ENCODE peak calls at places on chromosome 1, in ten cellular contexts. One of them, this sample, is unnamed.
A peak's percentile ranks its signal among the peaks of the same experiment; 100 is the strongest.

GRCh38 chr1:17558541-17558940 is 19.0 kb downstream of the ARHGEF10L start:
- DNase-seq in CD4-positive, CD25-positive, alpha-beta regulatory T cell: no peak
- DNase-seq in fibroblast of the aortic adventitia: no peak
- DNase-seq in lower lobe of right lung: no peak
- DNase-seq in A549: no peak
- DNase-seq in SK-N-SH: no peak
- DNase-seq in mesenchymal stem cell: no peak
- DNase-seq in choroid plexus epithelial cell: no peak
- DNase-seq in AG04450: no peak
- DNase-seq in upper lobe of right lung: no peak
- DNase-seq in this sample: no peak

GRCh38 chr1:203089001-203089650 is 3.3 kb upstream of the MYOG start:
- DNase-seq in AG04450: no peak
- DNase-seq in CD4-positive, CD25-positive, alpha-beta regulatory T cell: no peak
- DNase-seq in lower lobe of right lung: no peak
- DNase-seq in A549: no peak
- DNase-seq in SK-N-SH: no peak
- DNase-seq in mesenchymal stem cell: no peak
- DNase-seq in fibroblast of the aortic adventitia: no peak
- DNase-seq in choroid plexus epithelial cell: no peak
- DNase-seq in upper lobe of right lung: no peak
- DNase-seq in this sample: no peak

GRCh38 chr1:109687641-109688499 is at the start of gene GSTM1:
- DNase-seq in A549: no peak
- DNase-seq in fibroblast of the aortic adventitia: no peak
- DNase-seq in CD4-positive, CD25-positive, alpha-beta regulatory T cell: peak; percentile 80
- DNase-seq in lower lobe of right lung: no peak
- DNase-seq in AG04450: no peak
- DNase-seq in SK-N-SH: no peak
- DNase-seq in mesenchymal stem cell: peak; percentile 80
- DNase-seq in upper lobe of right lung: no peak
- DNase-seq in choroid plexus epithelial cell: no peak
- DNase-seq in this sample: peak; percentile 86

GRCh38 chr1:92291372-92291999 is 7.3 kb downstream of the GLMN start:
- DNase-seq in mesenchymal stem cell: peak; percentile 73
- DNase-seq in AG04450: peak; percentile 44
- DNase-seq in A549: peak; percentile 57
- DNase-seq in SK-N-SH: peak; percentile 49
- DNase-seq in fibroblast of the aortic adventitia: peak; percentile 79
- DNase-seq in CD4-positive, CD25-positive, alpha-beta regulatory T cell: peak; percentile 26
- DNase-seq in upper lobe of right lung: no peak
- DNase-seq in lower lobe of right lung: no peak
- DNase-seq in choroid plexus epithelial cell: peak; percentile 88
- DNase-seq in this sample: peak; percentile 52

GRCh38 chr1:1968767-1969504 is 34.6 kb downstream of the CFAP74 start:
- DNase-seq in AG04450: no peak
- DNase-seq in A549: peak; percentile 34
- DNase-seq in mesenchymal stem cell: no peak
- DNase-seq in CD4-positive, CD25-positive, alpha-beta regulatory T cell: no peak
- DNase-seq in lower lobe of right lung: no peak
- DNase-seq in SK-N-SH: no peak
- DNase-seq in choroid plexus epithelial cell: no peak
- DNase-seq in upper lobe of right lung: peak; percentile 62
- DNase-seq in fibroblast of the aortic adventitia: no peak
- DNase-seq in this sample: no peak

GRCh38 chr1:165853528-165854075 is 26.2 kb downstream of the UCK2 start:
- DNase-seq in mesenchymal stem cell: no peak
- DNase-seq in lower lobe of right lung: no peak
- DNase-seq in AG04450: no peak
- DNase-seq in fibroblast of the aortic adventitia: no peak
- DNase-seq in A549: no peak
- DNase-seq in CD4-positive, CD25-positive, alpha-beta regulatory T cell: no peak
- DNase-seq in SK-N-SH: no peak
- DNase-seq in upper lobe of right lung: no peak
- DNase-seq in choroid plexus epithelial cell: no peak
- DNase-seq in this sample: no peak

GRCh38 chr1:55718758-55719671 is 503.9 kb upstream of the USP24 start:
- DNase-seq in CD4-positive, CD25-positive, alpha-beta regulatory T cell: no peak
- DNase-seq in A549: peak; percentile 68
- DNase-seq in AG04450: peak; percentile 99
- DNase-seq in upper lobe of right lung: peak; percentile 57
- DNase-seq in mesenchymal stem cell: peak; percentile 99
- DNase-seq in SK-N-SH: no peak
- DNase-seq in fibroblast of the aortic adventitia: peak; percentile 100
- DNase-seq in lower lobe of right lung: no peak
- DNase-seq in choroid plexus epithelial cell: peak; percentile 100
- DNase-seq in this sample: peak; percentile 4

GRCh38 chr1:23167353-23168078 is 1.1 kb downstream of the LUZP1 start:
- DNase-seq in SK-N-SH: peak; percentile 88
- DNase-seq in choroid plexus epithelial cell: peak; percentile 97
- DNase-seq in lower lobe of right lung: peak; percentile 68
- DNase-seq in A549: no peak
- DNase-seq in AG04450: no peak
- DNase-seq in CD4-positive, CD25-positive, alpha-beta regulatory T cell: peak; percentile 29
- DNase-seq in mesenchymal stem cell: peak; percentile 83
- DNase-seq in upper lobe of right lung: peak; percentile 77
- DNase-seq in fibroblast of the aortic adventitia: peak; percentile 51
- DNase-seq in this sample: peak; percentile 69

GRCh38 chr1:221350091-221350490 is 391.8 kb downstream of the DUSP10 start:
- DNase-seq in SK-N-SH: no peak
- DNase-seq in upper lobe of right lung: no peak
- DNase-seq in choroid plexus epithelial cell: no peak
- DNase-seq in mesenchymal stem cell: no peak
- DNase-seq in fibroblast of the aortic adventitia: no peak
- DNase-seq in lower lobe of right lung: no peak
- DNase-seq in CD4-positive, CD25-positive, alpha-beta regulatory T cell: no peak
- DNase-seq in AG04450: no peak
- DNase-seq in A549: no peak
- DNase-seq in this sample: no peak

GRCh38 chr1:159012495-159012894 is 2.8 kb downstream of the IFI16 start:
- DNase-seq in SK-N-SH: no peak
- DNase-seq in CD4-positive, CD25-positive, alpha-beta regulatory T cell: peak; percentile 66
- DNase-seq in fibroblast of the aortic adventitia: peak; percentile 25
- DNase-seq in lower lobe of right lung: no peak
- DNase-seq in choroid plexus epithelial cell: no peak
- DNase-seq in mesenchymal stem cell: peak; percentile 54
- DNase-seq in upper lobe of right lung: no peak
- DNase-seq in A549: no peak
- DNase-seq in AG04450: no peak
- DNase-seq in this sample: peak; percentile 33

GRCh38 chr1:10031461-10031860 is 1.3 kb upstream of the UBE4B start:
- DNase-seq in AG04450: no peak
- DNase-seq in SK-N-SH: no peak
- DNase-seq in fibroblast of the aortic adventitia: peak; percentile 80
- DNase-seq in mesenchymal stem cell: peak; percentile 41
- DNase-seq in upper lobe of right lung: no peak
- DNase-seq in lower lobe of right lung: no peak
- DNase-seq in CD4-positive, CD25-positive, alpha-beta regulatory T cell: no peak
- DNase-seq in A549: peak; percentile 5
- DNase-seq in choroid plexus epithelial cell: peak; percentile 67
- DNase-seq in this sample: no peak

DNA sequence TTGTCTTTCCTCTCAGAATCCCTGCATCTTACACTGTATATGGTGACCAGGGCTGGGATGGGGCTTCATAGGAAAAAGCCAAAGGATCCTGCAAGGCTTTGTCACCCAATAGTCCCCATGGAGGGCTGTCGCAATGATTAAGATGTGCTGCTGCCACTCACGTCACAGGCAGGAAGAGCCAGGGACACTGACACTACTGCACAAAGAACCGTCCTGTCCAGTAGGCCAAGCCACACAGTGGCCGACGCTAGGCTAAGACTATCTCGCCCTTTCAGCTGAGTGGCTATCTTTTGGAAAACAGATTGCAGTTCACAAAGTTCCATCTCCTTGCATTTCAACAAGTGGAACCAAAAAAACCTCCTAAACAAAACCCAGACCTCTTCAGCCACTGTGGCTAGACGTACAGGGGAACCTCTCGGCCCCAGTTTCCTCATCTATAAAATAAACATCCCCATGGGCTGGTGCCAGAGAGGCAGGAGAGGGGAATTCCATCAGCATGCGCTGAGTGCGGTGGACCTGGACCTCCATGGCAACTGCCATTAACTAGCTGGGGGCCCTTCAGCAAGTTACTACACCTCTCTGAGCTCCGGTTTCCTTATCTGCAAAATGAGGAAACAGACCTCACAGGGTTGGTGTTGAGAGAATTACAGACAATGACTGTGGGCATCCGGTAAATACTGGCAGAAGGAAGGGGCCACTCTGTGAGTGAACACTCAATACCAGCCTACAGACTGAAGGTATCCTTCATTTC is 8.7 kb downstream of the CAPZB start:
- DNase-seq in A549: no peak
- DNase-seq in upper lobe of right lung: no peak
- DNase-seq in mesenchymal stem cell: peak; percentile 90
- DNase-seq in lower lobe of right lung: peak; percentile 55
- DNase-seq in choroid plexus epithelial cell: peak; percentile 85
- DNase-seq in SK-N-SH: no peak
- DNase-seq in fibroblast of the aortic adventitia: no peak
- DNase-seq in CD4-positive, CD25-positive, alpha-beta regulatory T cell: peak; percentile 47
- DNase-seq in AG04450: no peak
- DNase-seq in this sample: peak; percentile 34
- H3K4me3 ChIP-seq in A549: no peak overlapping the region
- H3K4me3 ChIP-seq in upper lobe of right lung: peak overlapping the region; percentile 22
- H3K4me3 ChIP-seq in mesenchymal stem cell: no peak overlapping the region
- H3K4me3 ChIP-seq in lower lobe of right lung: peak overlapping the region; percentile 28
- H3K4me3 ChIP-seq in choroid plexus epithelial cell: no peak overlapping the region
- H3K4me3 ChIP-seq in SK-N-SH: no peak overlapping the region
- H3K4me3 ChIP-seq in fibroblast of the aortic adventitia: no peak overlapping the region
- H3K4me3 ChIP-seq in CD4-positive, CD25-positive, alpha-beta regulatory T cell: peak overlapping the region; percentile 78
- H3K4me3 ChIP-seq in AG04450: no peak overlapping the region
- H3K4me3 ChIP-seq in this sample: peak overlapping the region; percentile 23

GRCh38 chr1:201537467-201537866 is 1.5 kb upstream of the NAV1 start:
- DNase-seq in upper lobe of right lung: no peak
- DNase-seq in AG04450: no peak
- DNase-seq in CD4-positive, CD25-positive, alpha-beta regulatory T cell: no peak
- DNase-seq in lower lobe of right lung: no peak
- DNase-seq in fibroblast of the aortic adventitia: no peak
- DNase-seq in mesenchymal stem cell: no peak
- DNase-seq in SK-N-SH: no peak
- DNase-seq in A549: no peak
- DNase-seq in choroid plexus epithelial cell: no peak
- DNase-seq in this sample: no peak
- H3K4me3 ChIP-seq in upper lobe of right lung: no peak overlapping the region
- H3K4me3 ChIP-seq in AG04450: no peak overlapping the region
- H3K4me3 ChIP-seq in CD4-positive, CD25-positive, alpha-beta regulatory T cell: no peak overlapping the region
- H3K4me3 ChIP-seq in lower lobe of right lung: no peak overlapping the region
- H3K4me3 ChIP-seq in fibroblast of the aortic adventitia: no peak overlapping the region
- H3K4me3 ChIP-seq in mesenchymal stem cell: no peak overlapping the region
- H3K4me3 ChIP-seq in SK-N-SH: no peak overlapping the region
- H3K4me3 ChIP-seq in A549: no peak overlapping the region
- H3K4me3 ChIP-seq in choroid plexus epithelial cell: no peak overlapping the region
- H3K4me3 ChIP-seq in this sample: no peak overlapping the region

GRCh38 chr1:156707486-156708244 is 2.3 kb upstream of the CRABP2 start:
- DNase-seq in lower lobe of right lung: no peak
- DNase-seq in AG04450: no peak
- DNase-seq in choroid plexus epithelial cell: peak; percentile 50
- DNase-seq in SK-N-SH: no peak
- DNase-seq in A549: no peak
- DNase-seq in mesenchymal stem cell: peak; percentile 57
- DNase-seq in upper lobe of right lung: no peak
- DNase-seq in CD4-positive, CD25-positive, alpha-beta regulatory T cell: no peak
- DNase-seq in fibroblast of the aortic adventitia: peak; percentile 77
- DNase-seq in this sample: no peak

GRCh38 chr1:156708245-156708661 is 2.9 kb upstream of the CRABP2 start:
- DNase-seq in A549: no peak
- DNase-seq in upper lobe of right lung: no peak
- DNase-seq in CD4-positive, CD25-positive, alpha-beta regulatory T cell: no peak
- DNase-seq in SK-N-SH: no peak
- DNase-seq in AG04450: no peak
- DNase-seq in lower lobe of right lung: no peak
- DNase-seq in choroid plexus epithelial cell: no peak
- DNase-seq in mesenchymal stem cell: no peak
- DNase-seq in fibroblast of the aortic adventitia: no peak
- DNase-seq in this sample: no peak

GRCh38 chr1:156706647-156707008 is 1.2 kb upstream of the CRABP2 start:
- DNase-seq in choroid plexus epithelial cell: peak; percentile 59
- DNase-seq in A549: no peak
- DNase-seq in AG04450: no peak
- DNase-seq in mesenchymal stem cell: peak; percentile 66
- DNase-seq in fibroblast of the aortic adventitia: peak; percentile 85
- DNase-seq in CD4-positive, CD25-positive, alpha-beta regulatory T cell: no peak
- DNase-seq in lower lobe of right lung: peak; percentile 53
- DNase-seq in SK-N-SH: no peak
- DNase-seq in upper lobe of right lung: no peak
- DNase-seq in this sample: no peak

GRCh38 chr1:156705918-156706646 is 699 bp upstream of the CRABP2 start:
- DNase-seq in SK-N-SH: peak; percentile 90
- DNase-seq in CD4-positive, CD25-positive, alpha-beta regulatory T cell: peak; percentile 61
- DNase-seq in choroid plexus epithelial cell: peak; percentile 52
- DNase-seq in mesenchymal stem cell: peak; percentile 71
- DNase-seq in lower lobe of right lung: peak; percentile 70
- DNase-seq in AG04450: no peak
- DNase-seq in upper lobe of right lung: no peak
- DNase-seq in fibroblast of the aortic adventitia: peak; percentile 73
- DNase-seq in A549: peak; percentile 53
- DNase-seq in this sample: no peak

GRCh38 chr1:156707027-156707426 is 1.6 kb upstream of the CRABP2 start:
- DNase-seq in upper lobe of right lung: no peak
- DNase-seq in SK-N-SH: no peak
- DNase-seq in choroid plexus epithelial cell: no peak
- DNase-seq in fibroblast of the aortic adventitia: no peak
- DNase-seq in CD4-positive, CD25-positive, alpha-beta regulatory T cell: no peak
- DNase-seq in AG04450: no peak
- DNase-seq in lower lobe of right lung: no peak
- DNase-seq in mesenchymal stem cell: no peak
- DNase-seq in A549: no peak
- DNase-seq in this sample: no peak
- H3K4me3 ChIP-seq in upper lobe of right lung: peak overlapping the region; percentile 48
- H3K4me3 ChIP-seq in SK-N-SH: no peak overlapping the region
- H3K4me3 ChIP-seq in choroid plexus epithelial cell: no peak overlapping the region
- H3K4me3 ChIP-seq in fibroblast of the aortic adventitia: peak overlapping the region; percentile 39
- H3K4me3 ChIP-seq in CD4-positive, CD25-positive, alpha-beta regulatory T cell: no peak overlapping the region
- H3K4me3 ChIP-seq in AG04450: no peak overlapping the region
- H3K4me3 ChIP-seq in lower lobe of right lung: peak overlapping the region; percentile 47
- H3K4me3 ChIP-seq in mesenchymal stem cell: no peak overlapping the region
- H3K4me3 ChIP-seq in A549: no peak overlapping the region
- H3K4me3 ChIP-seq in this sample: no peak overlapping the region

DNA sequence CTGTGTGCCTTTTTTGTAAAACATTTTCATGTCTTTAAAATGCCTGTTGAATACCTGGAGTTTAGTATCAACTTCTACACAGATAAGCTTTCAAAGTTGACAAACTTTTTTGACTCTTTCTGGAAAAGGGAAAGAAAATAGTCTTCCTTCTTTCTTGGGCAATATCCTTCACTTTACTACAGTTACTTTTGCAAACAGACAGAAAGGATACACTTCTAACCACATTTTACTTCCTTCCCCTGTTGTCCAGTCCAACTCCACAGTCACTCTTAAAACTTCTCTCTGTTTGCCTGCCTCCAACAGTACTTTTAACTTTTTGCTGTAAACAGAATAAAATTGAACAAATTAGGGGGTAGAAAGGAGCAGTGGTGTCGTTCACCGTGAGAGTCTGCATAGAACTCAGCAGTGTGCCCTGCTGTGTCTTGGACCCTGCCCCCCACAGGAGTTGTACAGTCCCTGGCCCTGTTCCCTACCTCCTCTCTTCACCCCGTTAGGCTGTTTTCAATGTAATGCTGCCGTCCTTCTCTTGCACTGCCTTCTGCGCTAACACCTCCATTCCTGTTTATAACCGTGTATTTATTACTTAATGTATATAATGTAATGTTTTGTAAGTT is 160.8 kb upstream of the SGIP1 start:
- DNase-seq in upper lobe of right lung: no peak
- DNase-seq in A549: no peak
- DNase-seq in fibroblast of the aortic adventitia: no peak
- DNase-seq in AG04450: no peak
- DNase-seq in CD4-positive, CD25-positive, alpha-beta regulatory T cell: no peak
- DNase-seq in lower lobe of right lung: no peak
- DNase-seq in choroid plexus epithelial cell: no peak
- DNase-seq in mesenchymal stem cell: no peak
- DNase-seq in SK-N-SH: no peak
- DNase-seq in this sample: no peak
- H3K4me3 ChIP-seq in upper lobe of right lung: no peak overlapping the region
- H3K4me3 ChIP-seq in A549: no peak overlapping the region
- H3K4me3 ChIP-seq in fibroblast of the aortic adventitia: no peak overlapping the region
- H3K4me3 ChIP-seq in AG04450: no peak overlapping the region
- H3K4me3 ChIP-seq in CD4-positive, CD25-positive, alpha-beta regulatory T cell: peak overlapping the region; percentile 46
- H3K4me3 ChIP-seq in lower lobe of right lung: no peak overlapping the region
- H3K4me3 ChIP-seq in choroid plexus epithelial cell: no peak overlapping the region
- H3K4me3 ChIP-seq in mesenchymal stem cell: no peak overlapping the region
- H3K4me3 ChIP-seq in SK-N-SH: no peak overlapping the region
- H3K4me3 ChIP-seq in this sample: no peak overlapping the region

This sample was measured in small intestine.